ENCODE peak calls at places on chromosomes 13 and 19, in five cellular contexts. K is dermis blood vessel endothelial cell; D is NCI-H1092; B is HCEC 1CT; P is CD8-positive, alpha-beta memory T cell. W is an unnamed sample.

GRCh38 chr19:5534787-5535586 is 32.8 kb downstream of the TINCR start:
- DNase-seq in K (peak; percentile 13), D (no peak), B (no peak), P (no peak), W (no peak)

GRCh38 chr13:36297259-36297599 is 385 bp downstream of the CCDC169 start:
- DNase-seq in K (peak; percentile 63), D (no peak), B (peak; percentile 48), P (no peak), W (no peak)

GRCh38 chr19:23070353-23070781 is 46.5 kb upstream of the ZNF730 start:
- DNase-seq in K (peak; percentile 43), D (peak; percentile 39), B (no peak), P (no peak), W (no peak)

GRCh38 chr19:33796164-33797100 is at the start of gene KCTD15:
- DNase-seq in K (peak; percentile 59), D (no peak), B (no peak), P (no peak), W (no peak)

GRCh38 chr13:114145256-114145655 is 12.8 kb upstream of the RASA3 start:
- DNase-seq in K (no peak), D (peak; percentile 13), B (no peak), P (no peak), W (no peak)

GRCh38 chr19:51607077-51607476 is 23.1 kb downstream of the SIGLEC5 start:
- DNase-seq in K (no peak), D (no peak), B (no peak), P (no peak), W (peak; percentile 78)

GRCh38 chr13:80105350-80105749 is 235.6 kb downstream of the SPRY2 start:
- DNase-seq in K (peak; percentile 19), D (no peak), B (no peak), P (no peak), W (no peak)

GRCh38 chr19:4908311-4908710 is 990 bp upstream of the UHRF1 start:
- DNase-seq in K (no peak), D (no peak), B (no peak), P (no peak), W (no peak)

GRCh38 chr13:44147222-44147621 is 226.4 kb upstream of the SERP2 start:
- DNase-seq in K (no peak), D (no peak), B (no peak), P (no peak), W (no peak)

GRCh38 chr13:76293346-76293745 is 592.9 kb downstream of the KCTD12 start:
- DNase-seq in K (peak; percentile 7), D (no peak), B (peak; percentile 59), P (no peak), W (no peak)

GRCh38 chr13:112079696-112080095 is 12.7 kb downstream of the SOX1 start:
- DNase-seq in K (no peak), D (no peak), B (no peak), P (no peak), W (no peak)

GRCh38 chr19:13717194-13717643 is 47.1 kb upstream of the MRI1 start:
- DNase-seq in K (no peak), D (no peak), B (no peak), P (no peak), W (no peak)

GRCh38 chr13:23330356-23330755 is 103.1 kb downstream of the SACS start:
- DNase-seq in K (no peak), D (no peak), B (no peak), P (no peak), W (no peak)

GRCh38 chr13:33208290-33208990 is 77.1 kb downstream of the STARD13 start:
- DNase-seq in K (peak; percentile 40), D (no peak), B (no peak), P (no peak), W (no peak)

GRCh38 chr13:40233731-40234195 is 432.7 kb downstream of the FOXO1 start:
- DNase-seq in K (no peak), D (no peak), B (no peak), P (no peak), W (no peak)

GRCh38 chr13:94178625-94179244 is 300.7 kb downstream of the DCT start:
- DNase-seq in K (no peak), D (peak; percentile 67), B (no peak), P (no peak), W (no peak)

W was measured in GM18507.